ENCODE peak calls at places on chromosome 10, in nine cellular contexts. One of them, this sample, is unnamed.

GRCh38 chr10:10804998-10805737 is 212.5 kb upstream of the CELF2 start:
- DNase-seq in GM10248: no peak
- DNase-seq in neural crest cell: no peak
- DNase-seq in GM23248: peak; percentile 84
- DNase-seq in T follicular helper cell: no peak
- DNase-seq in stimulated activated CD8-positive, alpha-beta memory T cell treated with anti-CD3 and anti-CD28 coated beads, Interleukin-2, amount 100 ng/mL, for 1 hour: no peak
- DNase-seq in H54: no peak
- DNase-seq in type B pancreatic cell: no peak
- DNase-seq in amniotic stem cell: no peak
- DNase-seq in this sample: no peak

GRCh38 chr10:124066744-124067714 is 26.4 kb downstream of the CHST15 start:
- DNase-seq in H54: no peak
- DNase-seq in GM10248: no peak
- DNase-seq in stimulated activated CD8-positive, alpha-beta memory T cell treated with anti-CD3 and anti-CD28 coated beads, Interleukin-2, amount 100 ng/mL, for 1 hour: no peak
- DNase-seq in amniotic stem cell: no peak
- DNase-seq in GM23248: no peak
- DNase-seq in type B pancreatic cell: no peak
- DNase-seq in T follicular helper cell: no peak
- DNase-seq in neural crest cell: no peak
- DNase-seq in this sample: no peak

GRCh38 chr10:13627459-13628310 is 40.9 kb downstream of the PRPF18 start:
- DNase-seq in T follicular helper cell: no peak
- DNase-seq in GM23248: peak; percentile 12
- DNase-seq in stimulated activated CD8-positive, alpha-beta memory T cell treated with anti-CD3 and anti-CD28 coated beads, Interleukin-2, amount 100 ng/mL, for 1 hour: no peak
- DNase-seq in neural crest cell: no peak
- DNase-seq in GM10248: no peak
- DNase-seq in type B pancreatic cell: no peak
- DNase-seq in H54: no peak
- DNase-seq in amniotic stem cell: no peak
- DNase-seq in this sample: no peak

GRCh38 chr10:44627591-44628354 is 242.9 kb upstream of the CXCL12 start:
- DNase-seq in stimulated activated CD8-positive, alpha-beta memory T cell treated with anti-CD3 and anti-CD28 coated beads, Interleukin-2, amount 100 ng/mL, for 1 hour: no peak
- DNase-seq in neural crest cell: no peak
- DNase-seq in GM23248: peak; percentile 90
- DNase-seq in T follicular helper cell: no peak
- DNase-seq in H54: no peak
- DNase-seq in amniotic stem cell: peak; percentile 26
- DNase-seq in GM10248: no peak
- DNase-seq in type B pancreatic cell: no peak
- DNase-seq in this sample: no peak

GRCh38 chr10:8473205-8473604 is 418.7 kb downstream of the GATA3 start:
- DNase-seq in neural crest cell: no peak
- DNase-seq in stimulated activated CD8-positive, alpha-beta memory T cell treated with anti-CD3 and anti-CD28 coated beads, Interleukin-2, amount 100 ng/mL, for 1 hour: no peak
- DNase-seq in GM10248: no peak
- DNase-seq in H54: no peak
- DNase-seq in T follicular helper cell: peak; percentile 6
- DNase-seq in amniotic stem cell: no peak
- DNase-seq in GM23248: no peak
- DNase-seq in type B pancreatic cell: no peak
- DNase-seq in this sample: no peak

GRCh38 chr10:99520040-99520803 is 12.5 kb upstream of the NKX2-3 start:
- DNase-seq in T follicular helper cell: no peak
- DNase-seq in stimulated activated CD8-positive, alpha-beta memory T cell treated with anti-CD3 and anti-CD28 coated beads, Interleukin-2, amount 100 ng/mL, for 1 hour: no peak
- DNase-seq in GM23248: no peak
- DNase-seq in amniotic stem cell: no peak
- DNase-seq in GM10248: no peak
- DNase-seq in H54: no peak
- DNase-seq in neural crest cell: no peak
- DNase-seq in type B pancreatic cell: no peak
- DNase-seq in this sample: no peak

GRCh38 chr10:71285180-71285545 is 33.9 kb upstream of the SLC29A3 start:
- DNase-seq in GM10248: peak; percentile 78
- DNase-seq in stimulated activated CD8-positive, alpha-beta memory T cell treated with anti-CD3 and anti-CD28 coated beads, Interleukin-2, amount 100 ng/mL, for 1 hour: no peak
- DNase-seq in H54: peak; percentile 72
- DNase-seq in T follicular helper cell: no peak
- DNase-seq in type B pancreatic cell: no peak
- DNase-seq in neural crest cell: peak; percentile 57
- DNase-seq in GM23248: peak; percentile 65
- DNase-seq in amniotic stem cell: no peak
- DNase-seq in this sample: no peak

GRCh38 chr10:3781458-3782098 is 3.4 kb downstream of the KLF6 start:
- DNase-seq in amniotic stem cell: no peak
- DNase-seq in GM23248: peak; percentile 85
- DNase-seq in stimulated activated CD8-positive, alpha-beta memory T cell treated with anti-CD3 and anti-CD28 coated beads, Interleukin-2, amount 100 ng/mL, for 1 hour: no peak
- DNase-seq in H54: no peak
- DNase-seq in T follicular helper cell: no peak
- DNase-seq in GM10248: no peak
- DNase-seq in neural crest cell: no peak
- DNase-seq in type B pancreatic cell: no peak
- DNase-seq in this sample: no peak

GRCh38 chr10:78450239-78450638 is 416.6 kb downstream of the RPS24 start:
- DNase-seq in stimulated activated CD8-positive, alpha-beta memory T cell treated with anti-CD3 and anti-CD28 coated beads, Interleukin-2, amount 100 ng/mL, for 1 hour: no peak
- DNase-seq in GM23248: no peak
- DNase-seq in amniotic stem cell: no peak
- DNase-seq in type B pancreatic cell: no peak
- DNase-seq in GM10248: no peak
- DNase-seq in T follicular helper cell: no peak
- DNase-seq in H54: no peak
- DNase-seq in neural crest cell: no peak
- DNase-seq in this sample: no peak

GRCh38 chr10:19966751-19967150 is 150.5 kb downstream of the PLXDC2 start:
- DNase-seq in type B pancreatic cell: no peak
- DNase-seq in neural crest cell: no peak
- DNase-seq in H54: no peak
- DNase-seq in stimulated activated CD8-positive, alpha-beta memory T cell treated with anti-CD3 and anti-CD28 coated beads, Interleukin-2, amount 100 ng/mL, for 1 hour: no peak
- DNase-seq in GM23248: no peak
- DNase-seq in amniotic stem cell: no peak
- DNase-seq in GM10248: no peak
- DNase-seq in T follicular helper cell: no peak
- DNase-seq in this sample: no peak

GRCh38 chr10:125605167-125605566 is 77.8 kb downstream of the TEX36 start:
- DNase-seq in amniotic stem cell: no peak
- DNase-seq in GM23248: peak; percentile 4
- DNase-seq in stimulated activated CD8-positive, alpha-beta memory T cell treated with anti-CD3 and anti-CD28 coated beads, Interleukin-2, amount 100 ng/mL, for 1 hour: no peak
- DNase-seq in GM10248: no peak
- DNase-seq in H54: no peak
- DNase-seq in T follicular helper cell: no peak
- DNase-seq in type B pancreatic cell: no peak
- DNase-seq in neural crest cell: no peak
- DNase-seq in this sample: no peak

GRCh38 chr10:110900983-110901382 is 18.0 kb downstream of the BBIP1 start:
- DNase-seq in GM10248: no peak
- DNase-seq in H54: no peak
- DNase-seq in GM23248: no peak
- DNase-seq in amniotic stem cell: no peak
- DNase-seq in T follicular helper cell: no peak
- DNase-seq in stimulated activated CD8-positive, alpha-beta memory T cell treated with anti-CD3 and anti-CD28 coated beads, Interleukin-2, amount 100 ng/mL, for 1 hour: no peak
- DNase-seq in neural crest cell: no peak
- DNase-seq in type B pancreatic cell: no peak
- DNase-seq in this sample: no peak

GRCh38 chr10:97129666-97130065 is 56.1 kb downstream of the SLIT1 start:
- DNase-seq in GM10248: no peak
- DNase-seq in GM23248: no peak
- DNase-seq in type B pancreatic cell: no peak
- DNase-seq in stimulated activated CD8-positive, alpha-beta memory T cell treated with anti-CD3 and anti-CD28 coated beads, Interleukin-2, amount 100 ng/mL, for 1 hour: no peak
- DNase-seq in H54: no peak
- DNase-seq in neural crest cell: no peak
- DNase-seq in T follicular helper cell: no peak
- DNase-seq in amniotic stem cell: no peak
- DNase-seq in this sample: no peak

GRCh38 chr10:31464552-31464951 is 145.5 kb downstream of the ZEB1 start:
- DNase-seq in amniotic stem cell: no peak
- DNase-seq in stimulated activated CD8-positive, alpha-beta memory T cell treated with anti-CD3 and anti-CD28 coated beads, Interleukin-2, amount 100 ng/mL, for 1 hour: no peak
- DNase-seq in H54: no peak
- DNase-seq in GM10248: no peak
- DNase-seq in type B pancreatic cell: no peak
- DNase-seq in neural crest cell: no peak
- DNase-seq in T follicular helper cell: no peak
- DNase-seq in GM23248: no peak
- DNase-seq in this sample: no peak

GRCh38 chr10:63711361-63711760 is 190.2 kb downstream of the REEP3 start:
- DNase-seq in H54: no peak
- DNase-seq in type B pancreatic cell: no peak
- DNase-seq in GM23248: no peak
- DNase-seq in amniotic stem cell: no peak
- DNase-seq in neural crest cell: no peak
- DNase-seq in stimulated activated CD8-positive, alpha-beta memory T cell treated with anti-CD3 and anti-CD28 coated beads, Interleukin-2, amount 100 ng/mL, for 1 hour: no peak
- DNase-seq in T follicular helper cell: no peak
- DNase-seq in GM10248: no peak
- DNase-seq in this sample: no peak

GRCh38 chr10:60662917-60663614 is 115.2 kb upstream of the CDK1 start:
- DNase-seq in amniotic stem cell: no peak
- DNase-seq in GM10248: no peak
- DNase-seq in GM23248: peak; percentile 23
- DNase-seq in neural crest cell: no peak
- DNase-seq in type B pancreatic cell: no peak
- DNase-seq in T follicular helper cell: no peak
- DNase-seq in H54: no peak
- DNase-seq in stimulated activated CD8-positive, alpha-beta memory T cell treated with anti-CD3 and anti-CD28 coated beads, Interleukin-2, amount 100 ng/mL, for 1 hour: no peak
- DNase-seq in this sample: no peak

GRCh38 chr10:122018951-122019413 is 30.0 kb downstream of the TACC2 start:
- DNase-seq in amniotic stem cell: no peak
- DNase-seq in T follicular helper cell: no peak
- DNase-seq in type B pancreatic cell: no peak
- DNase-seq in GM10248: no peak
- DNase-seq in stimulated activated CD8-positive, alpha-beta memory T cell treated with anti-CD3 and anti-CD28 coated beads, Interleukin-2, amount 100 ng/mL, for 1 hour: no peak
- DNase-seq in GM23248: no peak
- DNase-seq in H54: no peak
- DNase-seq in neural crest cell: no peak
- DNase-seq in this sample: no peak

GRCh38 chr10:6953131-6953834 is 373.2 kb upstream of the PRKCQ start:
- DNase-seq in stimulated activated CD8-positive, alpha-beta memory T cell treated with anti-CD3 and anti-CD28 coated beads, Interleukin-2, amount 100 ng/mL, for 1 hour: no peak
- DNase-seq in type B pancreatic cell: no peak
- DNase-seq in neural crest cell: no peak
- DNase-seq in T follicular helper cell: no peak
- DNase-seq in H54: no peak
- DNase-seq in amniotic stem cell: no peak
- DNase-seq in GM23248: no peak
- DNase-seq in GM10248: no peak
- DNase-seq in this sample: no peak

GRCh38 chr10:74824184-74825032 is 2.0 kb upstream of the KAT6B start:
- DNase-seq in neural crest cell: no peak
- DNase-seq in type B pancreatic cell: no peak
- DNase-seq in amniotic stem cell: no peak
- DNase-seq in H54: no peak
- DNase-seq in GM10248: no peak
- DNase-seq in T follicular helper cell: no peak
- DNase-seq in stimulated activated CD8-positive, alpha-beta memory T cell treated with anti-CD3 and anti-CD28 coated beads, Interleukin-2, amount 100 ng/mL, for 1 hour: no peak
- DNase-seq in GM23248: peak; percentile 46
- DNase-seq in this sample: no peak

This sample was measured in thoracic aorta.